ENCODE peak calls at places on chromosomes 13 and 19, in seven cellular contexts. T is SK-N-SH, R is H1, I is GM12878, W is HepG2, L is GM12892, K is K562. U is an unnamed sample.

GRCh38 chr13:95404141-95404882 is 103.1 kb upstream of the ABCC4 start:
- DNase-seq in K (peak), W (peak), R (peak), T (peak), L (peak), I (peak), U (peak)

GRCh38 chr19:46609511-46610412 is 8.6 kb downstream of the CALM3 start:
- DNase-seq in T (peak), K (no peak), I (no peak), L (no peak), R (no peak), W (no peak), U (no peak)

GRCh38 chr13:45623516-45624090 is 8.1 kb upstream of the ERICH6B start:
- DNase-seq in W (peak), I (peak), L (no peak), R (no peak), K (peak), T (peak), U (no peak)

GRCh38 chr13:30847697-30848307 is 58.3 kb upstream of the MEDAG start:
- DNase-seq in T (no peak), W (no peak), R (no peak), L (no peak), I (peak), K (no peak), U (no peak)

GRCh38 chr19:31519216-31519615 is 170.0 kb upstream of the TSHZ3 start:
- DNase-seq in L (no peak), W (no peak), I (no peak), K (no peak), T (no peak), R (peak), U (no peak)

GRCh38 chr19:46513461-46514236 is 18.0 kb upstream of the PNMA8B start:
- DNase-seq in I (no peak), T (peak), L (peak), W (peak), R (peak), K (peak), U (peak)

GRCh38 chr13:107066355-107066754 is 498.4 kb upstream of the ARGLU1 start:
- DNase-seq in L (no peak), T (no peak), R (no peak), I (no peak), K (no peak), W (no peak), U (no peak)

GRCh38 chr13:48144413-48145035 is 49.6 kb upstream of the MED4 start:
- DNase-seq in L (no peak), W (no peak), T (no peak), I (no peak), K (no peak), R (no peak), U (no peak)

GRCh38 chr13:75383064-75383715 is 98.8 kb downstream of the TBC1D4 start:
- DNase-seq in K (no peak), R (no peak), L (no peak), I (no peak), W (no peak), T (no peak), U (no peak)

GRCh38 chr13:48412881-48413351 is at the start of gene LPAR6:
- DNase-seq in T (no peak), W (peak), R (no peak), L (no peak), I (no peak), K (no peak), U (no peak)

GRCh38 chr13:51797664-51798488 is 6.1 kb downstream of the DHRS12 start:
- DNase-seq in R (peak), T (peak), I (no peak), K (no peak), L (peak), W (peak), U (peak)

GRCh38 chr13:110268576-110269185 is 38.3 kb downstream of the COL4A1 start:
- DNase-seq in K (peak), I (no peak), L (no peak), T (no peak), W (no peak), R (peak), U (no peak)

GRCh38 chr13:91133941-91134772 is 213.3 kb upstream of the MIR17HG start:
- DNase-seq in R (no peak), W (peak), T (peak), I (no peak), K (peak), L (no peak), U (no peak)

GRCh38 chr19:8641908-8642547 is 11.6 kb downstream of the NFILZ start:
- DNase-seq in K (peak), I (no peak), R (no peak), W (peak), T (peak), L (no peak), U (no peak)

GRCh38 chr13:80059789-80060188 is 281.1 kb downstream of the SPRY2 start:
- DNase-seq in I (no peak), K (no peak), R (no peak), W (no peak), L (no peak), T (no peak), U (no peak)

GRCh38 chr13:53499551-53499950 is 470.9 kb downstream of the OLFM4 start:
- DNase-seq in R (no peak), L (no peak), T (no peak), I (no peak), K (no peak), W (no peak), U (no peak)

GRCh38 chr13:44819245-44819644 is 170.0 kb downstream of the NUFIP1 start:
- DNase-seq in T (no peak), W (peak), L (no peak), R (no peak), I (no peak), K (no peak), U (no peak)

GRCh38 chr19:19259741-19260140 is 13.4 kb downstream of the TM6SF2 start:
- DNase-seq in T (peak), K (peak), R (peak), W (peak), I (no peak), L (no peak), U (peak)

GRCh38 chr13:95552539-95553270 is at the start of gene CLDN10:
- DNase-seq in I (no peak), L (peak), K (peak), R (peak), T (peak), W (no peak), U (no peak)

GRCh38 chr19:7370546-7370945 is 21.8 kb downstream of the ARHGEF18 start:
- DNase-seq in K (no peak), L (no peak), I (no peak), W (no peak), T (no peak), R (no peak), U (no peak)
- TF ChIP-seq TAF1 in K (no peak), L (no peak), I (no peak), W (no peak), T (no peak), R (no peak), U (no peak)

DNA sequence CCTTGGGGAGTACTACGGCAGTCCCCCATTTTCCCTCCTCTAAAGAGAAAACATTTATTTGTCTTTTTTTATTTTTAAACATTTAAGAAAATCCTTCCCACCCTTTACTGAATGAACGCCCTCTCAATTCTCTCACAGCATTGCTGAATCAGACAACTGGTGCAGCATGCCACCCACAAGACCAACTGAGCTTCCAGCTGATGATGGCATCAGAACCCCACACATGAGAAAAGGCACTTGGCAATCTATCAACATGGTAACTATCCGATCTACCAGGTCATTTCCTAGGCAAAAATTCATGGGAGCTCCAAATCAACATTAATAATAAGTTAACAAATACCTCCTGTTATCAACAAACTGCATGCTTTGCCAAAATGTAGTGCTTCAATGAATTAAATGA is 43.2 kb downstream of the LHFPL6 start:
- DNase-seq in W (no peak), L (no peak), I (no peak), T (no peak), R (no peak), K (no peak), U (no peak)
- TF ChIP-seq TAF1 in W (no peak), L (no peak), I (no peak), T (no peak), R (no peak), K (no peak), U (no peak)

GRCh38 chr19:42313096-42313839 is at the start of gene TMEM145:
- DNase-seq in I (no peak), K (peak), R (peak), T (peak), L (peak), W (no peak), U (peak)
- TF ChIP-seq TAF1 in I (no peak), K (no peak), R (no peak), T (no peak), L (no peak), W (no peak), U (no peak)

GRCh38 chr13:97234742-97235141 is 12.6 kb downstream of the MBNL2 start:
- DNase-seq in K (no peak), T (no peak), I (no peak), W (no peak), R (no peak), L (no peak), U (no peak)
- TF ChIP-seq TAF1 in K (no peak), T (no peak), I (no peak), W (no peak), R (no peak), L (no peak), U (no peak)

GRCh38 chr13:105432408-105432807 is 1103.1 kb downstream of the EFNB2 start:
- DNase-seq in L (no peak), R (no peak), T (no peak), K (no peak), I (no peak), W (no peak), U (no peak)
- TF ChIP-seq TAF1 in L (no peak), R (no peak), T (no peak), K (no peak), I (no peak), W (no peak), U (no peak)

GRCh38 chr19:18046066-18046718 is 38.2 kb downstream of the ARRDC2 start:
- DNase-seq in K (peak), I (no peak), R (no peak), T (no peak), W (peak), L (no peak), U (no peak)
- TF ChIP-seq TAF1 in K (no peak), I (no peak), R (no peak), T (no peak), W (no peak), L (no peak), U (no peak)

DNA sequence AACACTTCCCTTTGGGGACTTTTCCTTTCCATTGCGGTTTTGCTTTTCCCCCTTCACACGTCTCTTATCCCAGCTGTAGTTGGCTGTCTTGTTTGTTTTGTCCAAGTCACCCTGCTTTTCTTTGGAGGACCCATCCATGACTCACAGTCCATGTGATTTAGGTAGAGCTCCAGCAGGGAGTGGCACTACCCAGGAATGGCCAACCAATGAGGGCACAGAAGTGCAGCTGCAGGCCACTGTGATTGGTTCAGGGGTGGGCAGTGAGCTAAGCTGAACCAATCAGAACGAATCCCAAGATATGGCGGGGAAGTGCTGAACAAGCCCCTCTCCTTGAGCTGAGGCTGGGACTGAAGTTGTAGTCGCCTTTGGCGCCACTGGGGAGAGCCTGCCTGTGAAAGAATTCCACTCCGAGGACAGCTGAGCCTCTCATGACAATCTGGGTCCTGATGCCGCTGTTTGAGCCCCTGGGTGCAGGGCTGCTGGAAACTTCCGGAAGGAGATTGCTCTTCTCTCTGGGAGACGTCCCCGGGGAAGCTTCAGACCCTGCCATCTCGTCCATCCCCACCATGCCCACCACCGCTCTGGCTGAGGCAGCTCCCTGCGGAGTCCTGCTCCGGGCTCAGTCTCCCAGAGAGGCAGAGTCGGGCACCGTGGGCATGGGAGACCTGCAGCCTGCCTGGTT is 62.9 kb upstream of the URI1 start:
- DNase-seq in R (no peak), L (no peak), I (no peak), T (peak), K (peak), W (peak), U (no peak)
- TF ChIP-seq TAF1 in R (no peak), L (no peak), I (no peak), T (no peak), K (no peak), W (no peak), U (no peak)

U was measured in GM12891.